ENCODE peak calls at places on chromosome 14, in four cellular contexts. K, L, T and Q are unnamed samples.

GRCh38 chr14:101195309-101195724 is 291.8 kb upstream of the RTL1 start:
- DNase-seq in K (no peak), L (no peak), T (no peak), Q (no peak)

GRCh38 chr14:83006071-83006670 is 1472.5 kb upstream of the SEL1L start:
- DNase-seq in K (no peak), L (peak), T (no peak), Q (no peak)

GRCh38 chr14:64234877-64235651 is 59.1 kb downstream of the ESR2 start:
- DNase-seq in K (no peak), L (peak), T (peak), Q (no peak)

GRCh38 chr14:89357655-89358297 is 59.3 kb downstream of the FOXN3 start:
- DNase-seq in K (no peak), L (no peak), T (no peak), Q (no peak)

GRCh38 chr14:90903101-90903500 is 86.9 kb upstream of the TTC7B start:
- DNase-seq in K (peak), L (peak), T (peak), Q (peak)

GRCh38 chr14:71720978-71721624 is 211.1 kb upstream of the RGS6 start:
- DNase-seq in K (peak), L (peak), T (peak), Q (peak)

GRCh38 chr14:97532052-97532451 is 734.9 kb downstream of the VRK1 start:
- DNase-seq in K (no peak), L (no peak), T (no peak), Q (no peak)

GRCh38 chr14:45838597-45838996 is 585.6 kb upstream of the MIS18BP1 start:
- DNase-seq in K (peak), L (no peak), T (no peak), Q (no peak)

GRCh38 chr14:55071870-55072640 is 20.6 kb downstream of the MAPK1IP1L start:
- DNase-seq in K (no peak), L (no peak), T (no peak), Q (peak)

GRCh38 chr14:60506462-60506984 is 2.4 kb upstream of the SIX6 start:
- DNase-seq in K (peak), L (no peak), T (no peak), Q (no peak)

GRCh38 chr14:50798048-50798421 is 32.9 kb downstream of the NIN start:
- DNase-seq in K (no peak), L (no peak), T (no peak), Q (no peak)

GRCh38 chr14:99728231-99728920 is 44.3 kb downstream of the CYP46A1 start:
- DNase-seq in K (no peak), L (no peak), T (no peak), Q (no peak)

GRCh38 chr14:82341386-82341785 is 807.7 kb upstream of the SEL1L start:
- DNase-seq in K (no peak), L (no peak), T (no peak), Q (no peak)

GRCh38 chr14:103568952-103569351 is 6.2 kb downstream of the COA8 start:
- DNase-seq in K (no peak), L (peak), T (no peak), Q (no peak)

GRCh38 chr14:95287176-95287754 is 32.4 kb downstream of the CLMN start:
- DNase-seq in K (no peak), L (no peak), T (no peak), Q (no peak)

GRCh38 chr14:90375934-90376333 is 20.9 kb upstream of the CALM1 start:
- DNase-seq in K (no peak), L (no peak), T (no peak), Q (no peak)

GRCh38 chr14:31057035-31057434 is 30.9 kb upstream of the STRN3 start:
- DNase-seq in K (no peak), L (no peak), T (no peak), Q (no peak)

GRCh38 chr14:70098257-70098809 is 90.4 kb downstream of the SLC8A3 start:
- DNase-seq in K (no peak), L (peak), T (no peak), Q (no peak)

GRCh38 chr14:81394739-81395138 is 5.4 kb downstream of the STON2 start:
- DNase-seq in K (no peak), L (no peak), T (no peak), Q (no peak)